ENCODE peak calls at places on chromosomes 16 and 17, in seven cellular contexts. One of them, this sample, is unnamed.

GRCh38 chr16:57536306-57537193 is at the start of gene CCDC102A:
- DNase-seq in astrocyte: no peak
- DNase-seq in heart right ventricle: peak; percentile 23
- DNase-seq in thyroid gland: peak; percentile 39
- DNase-seq in WTC11: peak; percentile 62
- DNase-seq in fibroblast of lung: peak; percentile 54
- DNase-seq in heart left ventricle: no peak
- DNase-seq in this sample: no peak

GRCh38 chr17:68288375-68288774 is 2.6 kb downstream of the SLC16A6 start:
- DNase-seq in heart right ventricle: no peak
- DNase-seq in WTC11: no peak
- DNase-seq in heart left ventricle: no peak
- DNase-seq in astrocyte: no peak
- DNase-seq in thyroid gland: no peak
- DNase-seq in fibroblast of lung: no peak
- DNase-seq in this sample: no peak

GRCh38 chr16:11333010-11333409 is 12.2 kb upstream of the RMI2 start:
- DNase-seq in heart right ventricle: no peak
- DNase-seq in fibroblast of lung: no peak
- DNase-seq in WTC11: no peak
- DNase-seq in heart left ventricle: no peak
- DNase-seq in astrocyte: no peak
- DNase-seq in thyroid gland: no peak
- DNase-seq in this sample: no peak

GRCh38 chr17:79054200-79054599 is 20.4 kb upstream of the ENGASE start:
- DNase-seq in astrocyte: no peak
- DNase-seq in WTC11: no peak
- DNase-seq in heart left ventricle: no peak
- DNase-seq in thyroid gland: no peak
- DNase-seq in fibroblast of lung: no peak
- DNase-seq in heart right ventricle: no peak
- DNase-seq in this sample: no peak

GRCh38 chr17:10172241-10172741 is 26.1 kb downstream of the GAS7 start:
- DNase-seq in fibroblast of lung: no peak
- DNase-seq in thyroid gland: no peak
- DNase-seq in heart left ventricle: no peak
- DNase-seq in heart right ventricle: no peak
- DNase-seq in WTC11: no peak
- DNase-seq in astrocyte: no peak
- DNase-seq in this sample: no peak

GRCh38 chr16:79131676-79132075 is 468.9 kb downstream of the MAF start:
- DNase-seq in astrocyte: no peak
- DNase-seq in heart right ventricle: no peak
- DNase-seq in fibroblast of lung: no peak
- DNase-seq in WTC11: no peak
- DNase-seq in heart left ventricle: no peak
- DNase-seq in thyroid gland: no peak
- DNase-seq in this sample: no peak

GRCh38 chr16:58119509-58119845 is 9.7 kb downstream of the CFAP20 start:
- DNase-seq in heart left ventricle: no peak
- DNase-seq in WTC11: no peak
- DNase-seq in fibroblast of lung: no peak
- DNase-seq in thyroid gland: peak; percentile 49
- DNase-seq in astrocyte: no peak
- DNase-seq in heart right ventricle: no peak
- DNase-seq in this sample: no peak

GRCh38 chr16:1037023-1037933 is 35.3 kb upstream of the SSTR5 start:
- DNase-seq in thyroid gland: no peak
- DNase-seq in WTC11: no peak
- DNase-seq in heart left ventricle: no peak
- DNase-seq in astrocyte: peak; percentile 21
- DNase-seq in fibroblast of lung: peak; percentile 40
- DNase-seq in heart right ventricle: no peak
- DNase-seq in this sample: no peak

GRCh38 chr17:82696259-82696658 is 2.2 kb downstream of the RAB40B start:
- DNase-seq in thyroid gland: no peak
- DNase-seq in astrocyte: no peak
- DNase-seq in heart left ventricle: no peak
- DNase-seq in WTC11: no peak
- DNase-seq in heart right ventricle: no peak
- DNase-seq in fibroblast of lung: no peak
- DNase-seq in this sample: no peak

GRCh38 chr17:49583226-49583625 is 7.6 kb downstream of the NXPH3 start:
- DNase-seq in astrocyte: no peak
- DNase-seq in WTC11: no peak
- DNase-seq in fibroblast of lung: no peak
- DNase-seq in heart right ventricle: no peak
- DNase-seq in heart left ventricle: no peak
- DNase-seq in thyroid gland: no peak
- DNase-seq in this sample: no peak

GRCh38 chr16:66026211-66026610 is 340.3 kb upstream of the CDH5 start:
- DNase-seq in WTC11: peak; percentile 52
- DNase-seq in heart right ventricle: no peak
- DNase-seq in astrocyte: no peak
- DNase-seq in fibroblast of lung: no peak
- DNase-seq in heart left ventricle: no peak
- DNase-seq in thyroid gland: no peak
- DNase-seq in this sample: no peak

GRCh38 chr17:74099441-74100340 is 103.8 kb upstream of the RPL38 start:
- DNase-seq in heart left ventricle: no peak
- DNase-seq in WTC11: no peak
- DNase-seq in astrocyte: no peak
- DNase-seq in thyroid gland: no peak
- DNase-seq in heart right ventricle: no peak
- DNase-seq in fibroblast of lung: no peak
- DNase-seq in this sample: no peak

GRCh38 chr16:66523861-66524354 is 26.0 kb downstream of the TK2 start:
- DNase-seq in WTC11: no peak
- DNase-seq in thyroid gland: peak; percentile 88
- DNase-seq in heart left ventricle: no peak
- DNase-seq in heart right ventricle: no peak
- DNase-seq in fibroblast of lung: no peak
- DNase-seq in astrocyte: no peak
- DNase-seq in this sample: no peak

GRCh38 chr17:350706-351435 is 1.7 kb downstream of the RPH3AL start:
- DNase-seq in fibroblast of lung: peak; percentile 44
- DNase-seq in thyroid gland: peak; percentile 61
- DNase-seq in heart right ventricle: peak; percentile 92
- DNase-seq in astrocyte: peak; percentile 23
- DNase-seq in WTC11: no peak
- DNase-seq in heart left ventricle: peak; percentile 94
- DNase-seq in this sample: peak; percentile 49

GRCh38 chr17:72560303-72561247 is 439.8 kb downstream of the SOX9 start:
- DNase-seq in thyroid gland: peak; percentile 22
- DNase-seq in astrocyte: peak; percentile 26
- DNase-seq in fibroblast of lung: peak; percentile 43
- DNase-seq in heart right ventricle: no peak
- DNase-seq in heart left ventricle: no peak
- DNase-seq in WTC11: peak; percentile 70
- DNase-seq in this sample: no peak

GRCh38 chr17:8692916-8693315 is 51.7 kb downstream of the CCDC42 start:
- DNase-seq in heart left ventricle: no peak
- DNase-seq in WTC11: no peak
- DNase-seq in thyroid gland: no peak
- DNase-seq in astrocyte: no peak
- DNase-seq in fibroblast of lung: no peak
- DNase-seq in heart right ventricle: no peak
- DNase-seq in this sample: no peak

GRCh38 chr16:51440096-51440495 is 289.0 kb upstream of the SALL1 start:
- DNase-seq in astrocyte: no peak
- DNase-seq in WTC11: no peak
- DNase-seq in thyroid gland: no peak
- DNase-seq in heart right ventricle: no peak
- DNase-seq in heart left ventricle: no peak
- DNase-seq in fibroblast of lung: no peak
- DNase-seq in this sample: no peak

GRCh38 chr17:17402558-17402957 is 74.2 kb upstream of the MED9 start:
- DNase-seq in WTC11: no peak
- DNase-seq in heart right ventricle: no peak
- DNase-seq in heart left ventricle: no peak
- DNase-seq in fibroblast of lung: peak; percentile 34
- DNase-seq in astrocyte: no peak
- DNase-seq in thyroid gland: no peak
- DNase-seq in this sample: no peak

GRCh38 chr17:17398928-17399926 is 77.6 kb upstream of the MED9 start:
- DNase-seq in astrocyte: no peak
- DNase-seq in heart right ventricle: no peak
- DNase-seq in thyroid gland: no peak
- DNase-seq in fibroblast of lung: no peak
- DNase-seq in WTC11: no peak
- DNase-seq in heart left ventricle: no peak
- DNase-seq in this sample: no peak

GRCh38 chr17:17400070-17400469 is 76.7 kb upstream of the MED9 start:
- DNase-seq in WTC11: no peak
- DNase-seq in fibroblast of lung: no peak
- DNase-seq in thyroid gland: no peak
- DNase-seq in astrocyte: no peak
- DNase-seq in heart left ventricle: no peak
- DNase-seq in heart right ventricle: no peak
- DNase-seq in this sample: no peak

GRCh38 chr17:17401271-17401781 is 75.5 kb upstream of the MED9 start:
- DNase-seq in heart left ventricle: no peak
- DNase-seq in astrocyte: peak; percentile 23
- DNase-seq in WTC11: peak; percentile 72
- DNase-seq in fibroblast of lung: peak; percentile 43
- DNase-seq in thyroid gland: peak; percentile 53
- DNase-seq in heart right ventricle: no peak
- DNase-seq in this sample: no peak

GRCh38 chr17:17400566-17401184 is 76.1 kb upstream of the MED9 start:
- DNase-seq in thyroid gland: no peak
- DNase-seq in heart right ventricle: no peak
- DNase-seq in heart left ventricle: no peak
- DNase-seq in fibroblast of lung: no peak
- DNase-seq in astrocyte: no peak
- DNase-seq in WTC11: no peak
- DNase-seq in this sample: no peak
- TF ChIP-seq CTCF in thyroid gland: no peak
- TF ChIP-seq CTCF in heart right ventricle: no peak
- TF ChIP-seq CTCF in heart left ventricle: no peak
- TF ChIP-seq CTCF in fibroblast of lung: no peak
- TF ChIP-seq CTCF in astrocyte: no peak
- TF ChIP-seq CTCF in WTC11: no peak
- TF ChIP-seq CTCF in this sample: no peak

GRCh38 chr16:47672475-47672874 is 211.3 kb downstream of the PHKB start:
- DNase-seq in WTC11: no peak
- DNase-seq in astrocyte: no peak
- DNase-seq in heart right ventricle: no peak
- DNase-seq in heart left ventricle: no peak
- DNase-seq in thyroid gland: no peak
- DNase-seq in fibroblast of lung: no peak
- DNase-seq in this sample: no peak
- TF ChIP-seq CTCF in WTC11: no peak
- TF ChIP-seq CTCF in astrocyte: no peak
- TF ChIP-seq CTCF in heart right ventricle: no peak
- TF ChIP-seq CTCF in heart left ventricle: no peak
- TF ChIP-seq CTCF in thyroid gland: no peak
- TF ChIP-seq CTCF in fibroblast of lung: no peak
- TF ChIP-seq CTCF in this sample: no peak

GRCh38 chr17:48571024-48571818 is 6.9 kb downstream of the HOXB4 start:
- DNase-seq in astrocyte: no peak
- DNase-seq in heart left ventricle: no peak
- DNase-seq in thyroid gland: no peak
- DNase-seq in fibroblast of lung: peak; percentile 48
- DNase-seq in heart right ventricle: no peak
- DNase-seq in WTC11: no peak
- DNase-seq in this sample: no peak

GRCh38 chr17:48570325-48571023 is 7.7 kb downstream of the HOXB4 start:
- DNase-seq in WTC11: no peak
- DNase-seq in fibroblast of lung: peak; percentile 70
- DNase-seq in astrocyte: no peak
- DNase-seq in heart right ventricle: no peak
- DNase-seq in thyroid gland: no peak
- DNase-seq in heart left ventricle: no peak
- DNase-seq in this sample: no peak

GRCh38 chr17:48568499-48569259 is 9.5 kb downstream of the HOXB4 start:
- DNase-seq in heart right ventricle: no peak
- DNase-seq in astrocyte: no peak
- DNase-seq in thyroid gland: no peak
- DNase-seq in WTC11: no peak
- DNase-seq in fibroblast of lung: peak; percentile 67
- DNase-seq in heart left ventricle: no peak
- DNase-seq in this sample: no peak

GRCh38 chr17:48567646-48568354 is 10.3 kb downstream of the HOXB4 start:
- DNase-seq in astrocyte: no peak
- DNase-seq in fibroblast of lung: no peak
- DNase-seq in WTC11: no peak
- DNase-seq in heart left ventricle: no peak
- DNase-seq in heart right ventricle: no peak
- DNase-seq in thyroid gland: no peak
- DNase-seq in this sample: no peak

GRCh38 chr17:48569676-48570324 is 8.3 kb downstream of the HOXB4 start:
- DNase-seq in astrocyte: no peak
- DNase-seq in WTC11: no peak
- DNase-seq in fibroblast of lung: peak; percentile 39
- DNase-seq in heart right ventricle: no peak
- DNase-seq in thyroid gland: no peak
- DNase-seq in heart left ventricle: no peak
- DNase-seq in this sample: no peak
- TF ChIP-seq CTCF in astrocyte: no peak
- TF ChIP-seq CTCF in WTC11: no peak
- TF ChIP-seq CTCF in fibroblast of lung: peak; percentile 21
- TF ChIP-seq CTCF in heart right ventricle: no peak
- TF ChIP-seq CTCF in thyroid gland: no peak
- TF ChIP-seq CTCF in heart left ventricle: no peak
- TF ChIP-seq CTCF in this sample: peak; percentile 49

GRCh38 chr17:13735861-13736260 is 134.1 kb upstream of the HS3ST3A1 start:
- DNase-seq in thyroid gland: no peak
- DNase-seq in astrocyte: no peak
- DNase-seq in fibroblast of lung: no peak
- DNase-seq in heart right ventricle: no peak
- DNase-seq in WTC11: no peak
- DNase-seq in heart left ventricle: no peak
- DNase-seq in this sample: no peak

GRCh38 chr17:13736915-13737314 is 135.2 kb upstream of the HS3ST3A1 start:
- DNase-seq in thyroid gland: no peak
- DNase-seq in fibroblast of lung: peak; percentile 88
- DNase-seq in astrocyte: peak; percentile 85
- DNase-seq in heart right ventricle: no peak
- DNase-seq in WTC11: no peak
- DNase-seq in heart left ventricle: no peak
- DNase-seq in this sample: no peak

GRCh38 chr17:13734880-13735279 is 133.2 kb upstream of the HS3ST3A1 start:
- DNase-seq in heart right ventricle: no peak
- DNase-seq in WTC11: no peak
- DNase-seq in thyroid gland: no peak
- DNase-seq in fibroblast of lung: no peak
- DNase-seq in heart left ventricle: no peak
- DNase-seq in astrocyte: no peak
- DNase-seq in this sample: no peak

GRCh38 chr17:13740692-13741091 is 139.0 kb upstream of the HS3ST3A1 start:
- DNase-seq in thyroid gland: no peak
- DNase-seq in astrocyte: no peak
- DNase-seq in WTC11: no peak
- DNase-seq in heart right ventricle: no peak
- DNase-seq in fibroblast of lung: peak; percentile 12
- DNase-seq in heart left ventricle: no peak
- DNase-seq in this sample: no peak

DNA sequence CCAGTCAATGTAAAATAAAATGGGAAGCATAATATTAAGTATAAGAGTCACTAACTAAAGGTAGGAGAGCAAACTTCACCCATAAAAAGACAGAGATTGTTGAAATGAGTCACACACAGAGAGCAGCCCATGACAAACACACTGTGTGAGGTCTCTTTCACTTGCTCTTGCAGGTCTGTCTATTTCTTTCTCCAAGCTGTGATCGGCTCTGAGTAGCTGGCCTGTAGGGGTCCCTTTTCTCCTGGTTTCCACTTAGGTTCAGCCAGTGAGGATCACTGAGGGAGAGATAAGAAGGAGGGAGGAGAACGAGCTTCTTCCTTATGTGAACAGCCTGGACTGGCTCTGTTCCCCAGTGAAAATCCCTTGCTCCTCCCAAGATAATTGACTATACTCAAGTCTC is 133.7 kb upstream of the HS3ST3A1 start:
- DNase-seq in WTC11: peak; percentile 23
- DNase-seq in thyroid gland: no peak
- DNase-seq in heart left ventricle: no peak
- DNase-seq in fibroblast of lung: peak; percentile 26
- DNase-seq in heart right ventricle: no peak
- DNase-seq in astrocyte: no peak
- DNase-seq in this sample: no peak
- TF ChIP-seq CTCF in WTC11: no peak
- TF ChIP-seq CTCF in thyroid gland: no peak
- TF ChIP-seq CTCF in heart left ventricle: no peak
- TF ChIP-seq CTCF in fibroblast of lung: no peak
- TF ChIP-seq CTCF in heart right ventricle: no peak
- TF ChIP-seq CTCF in astrocyte: no peak
- TF ChIP-seq CTCF in this sample: peak; percentile 26